ENCODE peak calls at places on chromosomes 12 and 14, in four cellular contexts. One of them, this sample, is unnamed.

GRCh38 chr12:6824085-6824800 is 2.6 kb downstream of the GPR162 start:
- DNase-seq in nephron progenitor cell: no peak
- DNase-seq in M059J: no peak
- DNase-seq in fibroblast of villous mesenchyme: no peak
- DNase-seq in this sample: no peak

GRCh38 chr12:77372026-77372425 is 306.7 kb upstream of the E2F7 start:
- DNase-seq in fibroblast of villous mesenchyme: no peak
- DNase-seq in nephron progenitor cell: no peak
- DNase-seq in M059J: no peak
- DNase-seq in this sample: no peak

GRCh38 chr14:97033556-97034081 is 236.4 kb downstream of the VRK1 start:
- DNase-seq in nephron progenitor cell: no peak
- DNase-seq in M059J: no peak
- DNase-seq in fibroblast of villous mesenchyme: no peak
- DNase-seq in this sample: no peak

GRCh38 chr14:47012533-47012932 is 361.0 kb upstream of the RPL10L start:
- DNase-seq in fibroblast of villous mesenchyme: no peak
- DNase-seq in nephron progenitor cell: no peak
- DNase-seq in M059J: no peak
- DNase-seq in this sample: no peak

GRCh38 chr14:76957224-76957881 is 71.2 kb downstream of the IRF2BPL start:
- DNase-seq in M059J: peak; percentile 70
- DNase-seq in nephron progenitor cell: no peak
- DNase-seq in fibroblast of villous mesenchyme: no peak
- DNase-seq in this sample: peak; percentile 67

GRCh38 chr14:104085889-104086201 is 345 bp downstream of the ASPG start:
- DNase-seq in nephron progenitor cell: no peak
- DNase-seq in fibroblast of villous mesenchyme: no peak
- DNase-seq in M059J: no peak
- DNase-seq in this sample: no peak

GRCh38 chr14:33590891-33591630 is 359.8 kb downstream of the EGLN3 start:
- DNase-seq in nephron progenitor cell: no peak
- DNase-seq in fibroblast of villous mesenchyme: no peak
- DNase-seq in M059J: no peak
- DNase-seq in this sample: no peak

GRCh38 chr12:51056242-51056641 is 8.1 kb downstream of the LETMD1 start:
- DNase-seq in nephron progenitor cell: no peak
- DNase-seq in fibroblast of villous mesenchyme: peak; percentile 28
- DNase-seq in M059J: peak; percentile 59
- DNase-seq in this sample: peak; percentile 26

GRCh38 chr14:98704441-98704840 is 567.6 kb downstream of the BCL11B start:
- DNase-seq in nephron progenitor cell: no peak
- DNase-seq in fibroblast of villous mesenchyme: no peak
- DNase-seq in M059J: no peak
- DNase-seq in this sample: no peak

GRCh38 chr12:53102883-53103807 is at the start of gene SOAT2:
- DNase-seq in M059J: no peak
- DNase-seq in nephron progenitor cell: no peak
- DNase-seq in fibroblast of villous mesenchyme: no peak
- DNase-seq in this sample: no peak

GRCh38 chr12:70258605-70259403 is 15.6 kb downstream of the CNOT2 start:
- DNase-seq in M059J: peak; percentile 74
- DNase-seq in nephron progenitor cell: no peak
- DNase-seq in fibroblast of villous mesenchyme: no peak
- DNase-seq in this sample: no peak

GRCh38 chr14:59189281-59189821 is 884 bp downstream of the DAAM1 start:
- DNase-seq in fibroblast of villous mesenchyme: peak; percentile 25
- DNase-seq in M059J: peak; percentile 43
- DNase-seq in nephron progenitor cell: no peak
- DNase-seq in this sample: no peak

GRCh38 chr12:759628-760027 is 7.2 kb downstream of the WNK1 start:
- DNase-seq in M059J: no peak
- DNase-seq in fibroblast of villous mesenchyme: no peak
- DNase-seq in nephron progenitor cell: no peak
- DNase-seq in this sample: no peak

GRCh38 chr12:39405580-39405979 is 37.3 kb downstream of the KIF21A start:
- DNase-seq in nephron progenitor cell: no peak
- DNase-seq in M059J: no peak
- DNase-seq in fibroblast of villous mesenchyme: no peak
- DNase-seq in this sample: no peak

GRCh38 chr12:130641571-130642184 is 74.4 kb downstream of the RIMBP2 start:
- DNase-seq in fibroblast of villous mesenchyme: no peak
- DNase-seq in M059J: no peak
- DNase-seq in nephron progenitor cell: no peak
- DNase-seq in this sample: no peak

GRCh38 chr12:56955631-56956256 is 1.7 kb downstream of the RDH16 start:
- DNase-seq in nephron progenitor cell: no peak
- DNase-seq in fibroblast of villous mesenchyme: peak; percentile 88
- DNase-seq in M059J: no peak
- DNase-seq in this sample: peak; percentile 34

GRCh38 chr14:93013368-93013719 is 90.4 kb downstream of the CHGA start:
- DNase-seq in fibroblast of villous mesenchyme: no peak
- DNase-seq in M059J: no peak
- DNase-seq in nephron progenitor cell: no peak
- DNase-seq in this sample: no peak

GRCh38 chr12:131445184-131445974 is 265.5 kb upstream of the SFSWAP start:
- DNase-seq in nephron progenitor cell: no peak
- DNase-seq in M059J: no peak
- DNase-seq in fibroblast of villous mesenchyme: no peak
- DNase-seq in this sample: no peak

GRCh38 chr12:70178038-70178437 is 65.2 kb upstream of the CNOT2 start:
- DNase-seq in M059J: no peak
- DNase-seq in fibroblast of villous mesenchyme: peak; percentile 5
- DNase-seq in nephron progenitor cell: no peak
- DNase-seq in this sample: no peak

GRCh38 chr12:109621864-109622485 is 48.4 kb downstream of the MVK start:
- DNase-seq in nephron progenitor cell: no peak
- DNase-seq in M059J: no peak
- DNase-seq in fibroblast of villous mesenchyme: no peak
- DNase-seq in this sample: no peak

GRCh38 chr12:132453361-132454133 is 36.4 kb upstream of the FBRSL1 start:
- DNase-seq in nephron progenitor cell: no peak
- DNase-seq in fibroblast of villous mesenchyme: peak; percentile 43
- DNase-seq in M059J: peak; percentile 83
- DNase-seq in this sample: peak; percentile 71

GRCh38 chr12:120887253-120888043 is 16.7 kb downstream of the SPPL3 start:
- DNase-seq in fibroblast of villous mesenchyme: no peak
- DNase-seq in M059J: no peak
- DNase-seq in nephron progenitor cell: no peak
- DNase-seq in this sample: no peak